ENCODE peak calls at places on chromosomes 13 and 19, in four cellular contexts. G is tibial artery, X is body of pancreas, S is left ventricle myocardium inferior. T is an unnamed sample. For H3K36me3 and H3K27me3, the result is how much of the 10 kb centered on the place peaks cover.

GRCh38 chr13:95298971-95299627 is 2.2 kb downstream of the ABCC4 start:
- DNase-seq in S (no peak), G (no peak), X (no peak), T (no peak)

GRCh38 chr13:114339779-114340534 is 25.7 kb downstream of the CHAMP1 start:
- DNase-seq in G (no peak), S (peak), X (peak), T (no peak)

GRCh38 chr19:19329199-19329598 is 8.6 kb downstream of the MAU2 start:
- DNase-seq in G (no peak), S (no peak), X (no peak), T (no peak)

GRCh38 chr13:109427695-109428094 is 358.7 kb downstream of the IRS2 start:
- DNase-seq in S (no peak), G (no peak), X (no peak), T (no peak)

GRCh38 chr19:47421844-47422395 is 2.6 kb upstream of the MEIS3 start:
- DNase-seq in X (no peak), G (no peak), S (no peak), T (no peak)

GRCh38 chr13:21925720-21926119 is 254.8 kb downstream of the FGF9 start:
- DNase-seq in X (no peak), S (no peak), G (no peak), T (no peak)

GRCh38 chr19:56625708-56626107 is 17.3 kb upstream of the SMIM17 start:
- DNase-seq in S (no peak), G (no peak), X (no peak), T (no peak)

GRCh38 chr19:35313614-35314013 is 15.4 kb upstream of the CD22 start:
- DNase-seq in G (no peak), S (no peak), X (no peak), T (no peak)

GRCh38 chr19:17385878-17386611 is 8.0 kb downstream of the CCDC194 start:
- DNase-seq in X (peak), S (peak), G (peak), T (no peak)

GRCh38 chr19:50420127-50420526 is 1.4 kb downstream of the SPIB start:
- DNase-seq in X (no peak), S (no peak), G (no peak), T (no peak)
- H3K36me3 ChIP-seq in X (under half), S (under half), G (under half), T (under half)

GRCh38 chr19:37987356-37988332 is 80.6 kb downstream of the SIPA1L3 start:
- DNase-seq in S (no peak), X (no peak), G (no peak), T (no peak)
- TF ChIP-seq CTCF in S (no peak), X (no peak), G (no peak), T (peak)

GRCh38 chr19:1755467-1756155 is 2.3 kb downstream of the ONECUT3 start:
- DNase-seq in X (no peak), S (no peak), G (no peak), T (no peak)

GRCh38 chr19:1753730-1754442 is 580 bp downstream of the ONECUT3 start:
- DNase-seq in G (no peak), S (no peak), X (no peak), T (no peak)

GRCh38 chr19:1752757-1753728 is at the start of gene ONECUT3:
- DNase-seq in G (no peak), S (no peak), X (no peak), T (no peak)

GRCh38 chr19:1756264-1756663 is 3.0 kb downstream of the ONECUT3 start:
- DNase-seq in G (no peak), S (no peak), X (no peak), T (no peak)

GRCh38 chr19:1754651-1755466 is 1.6 kb downstream of the ONECUT3 start:
- DNase-seq in G (no peak), S (no peak), X (no peak), T (no peak)
- H3K27me3 ChIP-seq in G (under half), S (half or more), X (under half), T (half or more)

GRCh38 chr19:45035755-45036154 is 3.1 kb upstream of the CLASRP start:
- DNase-seq in G (no peak), S (no peak), X (no peak), T (no peak)

GRCh38 chr19:45032421-45032820 is 6.4 kb upstream of the CLASRP start:
- DNase-seq in S (no peak), X (no peak), G (no peak), T (no peak)

GRCh38 chr19:45025264-45025663 is 13.6 kb upstream of the CLASRP start:
- DNase-seq in S (no peak), X (no peak), G (no peak), T (no peak)

GRCh38 chr19:45027371-45027770 is 11.5 kb upstream of the CLASRP start:
- DNase-seq in X (no peak), S (no peak), G (no peak), T (no peak)

DNA sequence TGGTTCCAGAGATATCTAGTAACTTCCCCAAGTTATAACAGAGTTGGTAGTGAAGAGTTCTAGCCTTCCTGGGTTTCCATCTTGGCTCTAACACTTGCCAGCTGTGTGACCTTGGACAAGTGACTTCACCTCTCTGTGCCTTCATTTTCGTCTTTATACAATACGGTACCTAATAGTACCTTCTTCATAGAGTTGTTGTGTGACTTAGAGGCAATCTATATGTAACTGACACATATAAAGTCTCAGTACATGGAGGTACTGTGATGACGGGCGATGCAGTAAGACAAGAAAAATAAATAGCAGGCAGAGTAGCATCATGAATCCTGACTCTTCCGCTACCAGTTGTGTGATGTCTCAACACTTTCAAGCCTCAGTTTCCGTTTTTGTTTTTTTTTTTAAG is 8.0 kb upstream of the CLASRP start:
- DNase-seq in S (no peak), G (no peak), X (no peak), T (no peak)
- H3K36me3 ChIP-seq in S (half or more), G (under half), X (under half), T (under half)

T was measured in BJ.